ENCODE peak calls at places on chromosomes 4 and X, in eight cellular contexts. J is foreskin fibroblast, B is progenitor cell of endocrine pancreas, Y is esophagus squamous epithelium, H is WTC11, P is Calu3, F is astrocyte of the spinal cord, Z is MCF 10A. S is an unnamed sample.

GRCh38 chr4:124631760-124632159 is 80.8 kb downstream of the ANKRD50 start:
- DNase-seq in J (peak), B (no peak), Y (no peak), H (no peak), P (peak), F (peak), Z (peak), S (no peak)

GRCh38 chr4:177450421-177451107 is 8.3 kb upstream of the AGA start:
- DNase-seq in J (peak), B (no peak), Y (no peak), H (no peak), P (no peak), F (no peak), Z (peak), S (no peak)

GRCh38 chr4:186104114-186104894 is at the start of gene FAM149A:
- DNase-seq in J (no peak), B (peak), Y (no peak), H (peak), P (peak), F (no peak), Z (peak), S (no peak)

GRCh38 chr4:118099106-118099505 is 64.8 kb downstream of the NDST3 start:
- DNase-seq in J (no peak), B (no peak), Y (no peak), H (no peak), P (no peak), F (no peak), Z (no peak), S (no peak)

GRCh38 chr4:58732973-58733372 is 1622.8 kb upstream of the IGFBP7 start:
- DNase-seq in J (no peak), B (no peak), Y (no peak), H (no peak), P (no peak), F (no peak), Z (peak), S (no peak)

GRCh38 chr4:72842323-72842722 is 227.2 kb downstream of the COX18 start:
- DNase-seq in J (no peak), B (no peak), Y (no peak), H (no peak), P (no peak), F (peak), Z (peak), S (no peak)

GRCh38 chr4:147094228-147094627 is 148.6 kb upstream of the TTC29 start:
- DNase-seq in J (no peak), B (no peak), Y (no peak), H (peak), P (peak), F (no peak), Z (peak), S (no peak)

GRCh38 chr4:171932238-171932637 is 119.0 kb downstream of the GALNTL6 start:
- DNase-seq in J (no peak), B (no peak), Y (no peak), H (no peak), P (no peak), F (no peak), Z (no peak), S (no peak)

GRCh38 chr4:142248946-142249345 is 597.2 kb downstream of the INPP4B start:
- DNase-seq in J (peak), B (no peak), Y (no peak), H (no peak), P (no peak), F (peak), Z (peak), S (no peak)

GRCh38 chr4:13535708-13536361 is 8.5 kb downstream of the NKX3-2 start:
- DNase-seq in J (no peak), B (no peak), Y (no peak), H (no peak), P (no peak), F (no peak), Z (no peak), S (no peak)

DNA sequence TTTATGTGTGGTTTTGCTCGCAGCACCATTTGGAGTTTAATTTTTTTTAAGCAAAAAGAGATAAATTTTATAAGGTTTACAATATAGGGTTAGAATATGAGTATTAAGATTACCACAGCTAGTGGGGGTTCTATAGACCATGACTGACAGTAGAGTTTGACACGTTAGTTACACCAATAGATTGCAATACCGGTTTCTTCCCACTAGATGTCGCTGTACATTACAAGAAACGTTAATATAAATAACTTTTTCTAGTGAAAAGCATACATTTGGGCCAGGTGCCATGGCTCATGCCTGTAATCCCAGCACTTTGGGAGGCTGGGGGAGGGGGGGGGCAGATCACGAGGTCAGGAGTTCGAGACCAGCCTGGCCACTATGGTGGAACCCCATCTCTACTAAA is 433.6 kb downstream of the MAGEB5 start:
- DNase-seq in J (no peak), B (no peak), Y (no peak), H (no peak), P (no peak), F (peak), Z (peak), S (no peak)
- TF ChIP-seq CTCF in J (peak), B (peak), Y (no peak), H (peak), P (peak), F (peak), Z (peak), S (peak)

GRCh38 chr4:38180456-38180855 is 220.3 kb downstream of the PTTG2 start:
- DNase-seq in J (no peak), B (no peak), Y (no peak), H (no peak), P (peak), F (no peak), Z (no peak), S (no peak)

GRCh38 chr4:38182334-38182998 is 222.3 kb downstream of the PTTG2 start:
- DNase-seq in J (no peak), B (no peak), Y (no peak), H (no peak), P (no peak), F (no peak), Z (no peak), S (no peak)

GRCh38 chr4:38185406-38185805 is 225.2 kb downstream of the PTTG2 start:
- DNase-seq in J (no peak), B (no peak), Y (no peak), H (no peak), P (no peak), F (no peak), Z (no peak), S (no peak)

GRCh38 chr4:38188136-38188535 is 227.9 kb downstream of the PTTG2 start:
- DNase-seq in J (no peak), B (no peak), Y (no peak), H (no peak), P (no peak), F (no peak), Z (no peak), S (no peak)

DNA sequence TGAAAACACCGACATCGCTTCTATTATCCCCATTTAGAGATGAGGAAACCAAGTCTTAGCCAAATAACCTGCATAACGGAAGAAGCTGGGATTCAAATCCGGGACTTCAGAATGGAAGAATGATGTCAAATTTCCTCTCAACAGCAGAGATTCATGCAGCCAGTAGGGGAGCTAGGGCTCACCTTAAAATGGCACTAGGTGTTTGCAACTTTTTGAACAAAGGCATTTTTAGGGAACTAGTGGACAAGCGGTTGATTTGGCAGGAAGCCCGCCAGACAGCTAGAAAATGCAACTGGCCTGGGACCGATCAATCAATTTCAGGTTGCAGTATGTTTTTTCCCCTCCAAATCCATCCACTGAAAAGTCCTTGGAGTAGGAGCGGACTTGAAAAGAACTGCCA is 224.2 kb downstream of the PTTG2 start:
- DNase-seq in J (no peak), B (no peak), Y (no peak), H (no peak), P (peak), F (no peak), Z (no peak), S (no peak)
- TF ChIP-seq CTCF in J (peak), B (no peak), Y (peak), H (no peak), P (no peak), F (peak), Z (peak), S (peak)

DNA sequence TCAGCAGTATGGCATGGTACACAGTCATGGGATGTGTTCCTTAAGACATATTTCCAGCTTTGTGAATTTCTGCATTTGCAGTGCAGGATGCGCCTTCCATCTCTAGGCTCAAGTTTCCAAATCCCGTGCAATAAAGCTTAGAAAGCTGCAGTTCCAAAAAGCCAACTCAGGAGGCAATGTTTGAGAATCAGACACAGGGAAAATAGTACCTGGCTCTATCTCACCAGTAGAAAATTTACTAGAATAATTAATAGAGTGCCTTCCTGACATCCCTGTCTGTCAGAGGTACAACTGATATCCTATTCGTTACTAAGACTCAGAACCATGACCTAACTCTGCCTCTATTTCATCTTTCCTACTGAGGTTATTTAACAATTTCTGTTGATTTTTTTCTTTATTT is 1333.0 kb downstream of the PCDH19 start:
- DNase-seq in J (no peak), B (no peak), Y (no peak), H (no peak), P (no peak), F (no peak), Z (no peak), S (no peak)
- TF ChIP-seq CTCF in J (no peak), B (no peak), Y (no peak), H (no peak), P (no peak), F (no peak), Z (no peak), S (no peak)

GRCh38 chr4:163681208-163681821 is 186.8 kb downstream of the TMA16 start:
- DNase-seq in J (no peak), B (no peak), Y (no peak), H (no peak), P (peak), F (peak), Z (peak), S (no peak)
- TF ChIP-seq CTCF in J (peak), B (peak), Y (peak), H (peak), P (peak), F (peak), Z (peak), S (peak)

DNA sequence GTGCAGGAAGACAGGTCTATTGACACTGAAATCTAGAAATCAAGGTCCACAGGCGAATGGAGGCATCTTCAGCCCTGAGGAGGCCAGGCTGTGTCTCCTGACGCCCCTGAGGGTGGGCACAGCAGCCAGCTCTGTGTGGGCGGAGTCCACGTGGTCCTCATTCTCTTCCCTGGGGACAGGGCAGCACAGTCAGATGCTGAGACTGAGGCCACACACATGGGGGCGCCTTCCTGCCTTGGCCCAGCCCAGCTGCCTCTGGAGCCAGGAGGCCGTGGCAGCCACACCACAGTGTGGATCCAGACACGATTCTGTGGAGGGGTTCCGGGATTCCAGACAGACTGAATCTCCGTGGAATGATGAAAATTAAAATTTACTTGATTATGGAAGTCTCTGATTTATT is 20.8 kb downstream of the FGFR3 start:
- DNase-seq in J (no peak), B (no peak), Y (no peak), H (no peak), P (no peak), F (no peak), Z (no peak), S (no peak)
- TF ChIP-seq CTCF in J (no peak), B (no peak), Y (no peak), H (no peak), P (no peak), F (peak), Z (no peak), S (peak)

DNA sequence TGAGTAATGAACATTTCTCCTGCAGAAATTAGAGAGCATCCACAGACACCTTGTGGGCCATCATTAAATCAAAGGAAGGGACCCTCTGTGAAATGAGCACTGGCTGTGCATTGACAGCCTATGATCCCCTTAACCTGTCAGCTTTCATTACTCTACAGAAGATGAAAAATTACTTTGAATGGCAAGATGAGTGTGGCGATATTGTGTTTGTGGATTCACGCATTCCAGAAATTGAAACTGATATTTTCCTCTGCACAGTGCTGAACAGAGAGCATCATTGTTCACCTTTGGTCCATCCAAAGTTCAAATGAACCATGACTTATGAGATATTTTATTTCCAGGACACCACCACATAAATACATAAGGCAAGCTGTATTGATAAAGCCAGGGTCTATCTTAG is 374.8 kb upstream of the ANXA10 start:
- DNase-seq in J (no peak), B (no peak), Y (no peak), H (no peak), P (no peak), F (no peak), Z (no peak), S (no peak)
- TF ChIP-seq CTCF in J (no peak), B (no peak), Y (no peak), H (no peak), P (no peak), F (no peak), Z (no peak), S (no peak)

GRCh38 chr4:54527532-54527931 is 130.2 kb upstream of the KIT start:
- DNase-seq in J (no peak), B (no peak), Y (no peak), H (peak), P (no peak), F (no peak), Z (no peak), S (no peak)
- TF ChIP-seq CTCF in J (no peak), B (no peak), Y (no peak), H (no peak), P (no peak), F (no peak), Z (no peak), S (no peak)

GRCh38 chr4:30716158-30716557 is 4.0 kb upstream of the PCDH7 start:
- DNase-seq in J (no peak), B (no peak), Y (no peak), H (no peak), P (no peak), F (peak), Z (peak), S (no peak)
- TF ChIP-seq CTCF in J (peak), B (peak), Y (no peak), H (no peak), P (no peak), F (peak), Z (peak), S (peak)

GRCh38 chr4:170145120-170145519 is 55.4 kb upstream of the AADAT start:
- DNase-seq in J (no peak), B (no peak), Y (no peak), H (no peak), P (no peak), F (no peak), Z (no peak), S (no peak)
- TF ChIP-seq CTCF in J (no peak), B (no peak), Y (no peak), H (no peak), P (no peak), F (no peak), Z (no peak), S (no peak)